ENCODE peak calls at places on chromosomes 13 and 19, in four cellular contexts. X is activated effector memory CD4-positive, alpha-beta T cell treated with Interleukin-2 at 50 U/mL for 16 hours; U is mammary epithelial cell; K is fibroblast of lung. S is an unnamed sample.

GRCh38 chr13:97140611-97141010 is 81.5 kb upstream of the MBNL2 start:
- DNase-seq in K (no peak), U (no peak), X (no peak), S (no peak)

GRCh38 chr19:6828306-6828697 is 55.8 kb downstream of the VAV1 start:
- DNase-seq in K (no peak), U (peak; percentile 16), X (no peak), S (no peak)

GRCh38 chr19:51696606-51697005 is 3.5 kb downstream of the SPACA6 start:
- DNase-seq in X (no peak), K (no peak), U (no peak), S (no peak)

GRCh38 chr13:31638577-31638976 is 100.7 kb upstream of the RXFP2 start:
- DNase-seq in K (peak; percentile 82), X (no peak), U (peak; percentile 69), S (no peak)

GRCh38 chr19:33055718-33056117 is 9.0 kb downstream of the RHPN2 start:
- DNase-seq in X (no peak), K (peak; percentile 60), U (no peak), S (no peak)

GRCh38 chr19:7729831-7730285 is 2.1 kb downstream of the CLEC4G start:
- DNase-seq in U (no peak), X (no peak), K (no peak), S (no peak)

GRCh38 chr13:36820222-36820621 is 1.2 kb downstream of the RFXAP start:
- DNase-seq in K (no peak), X (no peak), U (no peak), S (no peak)

GRCh38 chr13:43157796-43158195 is 134.4 kb downstream of the DNAJC15 start:
- DNase-seq in K (peak; percentile 40), U (no peak), X (no peak), S (no peak)

GRCh38 chr19:9144920-9145319 is 4.7 kb downstream of the ZNF317 start:
- DNase-seq in U (no peak), X (no peak), K (no peak), S (no peak)

GRCh38 chr13:41075034-41075433 is 13.7 kb downstream of the WBP4 start:
- DNase-seq in X (no peak), U (no peak), K (peak; percentile 9), S (peak; percentile 33)

GRCh38 chr19:6774821-6775707 is 2.6 kb downstream of the VAV1 start:
- DNase-seq in K (no peak), U (no peak), X (no peak), S (no peak)

GRCh38 chr13:25177012-25177411 is 4.9 kb upstream of the AMER2 start:
- DNase-seq in X (no peak), U (no peak), K (no peak), S (no peak)

GRCh38 chr19:40740747-40741146 is 9.5 kb downstream of the ACTMAP start:
- DNase-seq in K (no peak), U (no peak), X (no peak), S (no peak)

GRCh38 chr19:7944177-7944761 is 803 bp upstream of the TIMM44 start:
- DNase-seq in X (peak; percentile 76), U (peak; percentile 80), K (peak; percentile 76), S (peak; percentile 87)

GRCh38 chr19:43499042-43499441 is 5.5 kb downstream of the PHLDB3 start:
- DNase-seq in K (no peak), X (no peak), U (no peak), S (no peak)

GRCh38 chr19:37466798-37467607 is at the start of gene ZNF569:
- DNase-seq in U (peak; percentile 93), X (peak; percentile 85), K (peak; percentile 97), S (peak; percentile 81)

GRCh38 chr13:113863511-113864302 is at the start of gene GAS6:
- DNase-seq in X (no peak), U (peak; percentile 46), K (peak; percentile 51), S (no peak)

GRCh38 chr19:34686455-34686854 is 9.0 kb downstream of the ZNF302 start:
- DNase-seq in X (no peak), K (no peak), U (no peak), S (no peak)

GRCh38 chr13:110209950-110210603 is 96.9 kb downstream of the COL4A1 start:
- DNase-seq in U (peak; percentile 68), K (no peak), X (no peak), S (no peak)

GRCh38 chr13:96650301-96650886 is 343.9 kb downstream of the OXGR1 start:
- DNase-seq in U (peak; percentile 86), X (no peak), K (peak; percentile 88), S (no peak)

GRCh38 chr19:55461974-55462628 is 659 bp upstream of the ISOC2 start:
- DNase-seq in K (peak; percentile 31), U (no peak), X (no peak), S (no peak)

GRCh38 chr13:113366031-113366588 is 2.2 kb upstream of the GRTP1 start:
- DNase-seq in U (no peak), K (no peak), X (no peak), S (no peak)

GRCh38 chr19:52946322-52947310 is 16.1 kb downstream of the ZNF816 start:
- DNase-seq in X (no peak), K (peak; percentile 25), U (no peak), S (no peak)

GRCh38 chr13:33997574-33997973 is 179.6 kb downstream of the RFC3 start:
- DNase-seq in X (no peak), U (no peak), K (no peak), S (no peak)

GRCh38 chr13:60944863-60945262 is 470.8 kb downstream of the PCDH20 start:
- DNase-seq in X (no peak), K (no peak), U (no peak), S (no peak)

GRCh38 chr19:10769533-10770491 is 51.9 kb downstream of the DNM2 start:
- DNase-seq in X (no peak), U (no peak), K (no peak), S (peak; percentile 33)

GRCh38 chr19:14114854-14115253 is 2.7 kb downstream of the PRKACA start:
- DNase-seq in X (peak; percentile 25), K (no peak), U (no peak), S (no peak)

GRCh38 chr13:114062754-114063153 is 69.7 kb downstream of the RASA3 start:
- DNase-seq in X (no peak), U (no peak), K (no peak), S (no peak)

S was measured in CD8-positive, alpha-beta T cell.